ENCODE peak calls at places on chromosomes 2 and 18, in five cellular contexts. B, D, P, T and J are unnamed samples.

GRCh38 chr2:127081826-127082633 is 24.9 kb downstream of the BIN1 start:
- DNase-seq in D (no peak), P (no peak), B (no peak), T (peak; percentile 77), J (no peak)

GRCh38 chr2:16105664-16106281 is 165.4 kb downstream of the MYCN start:
- DNase-seq in P (no peak), D (no peak), B (no peak), T (no peak), J (no peak)

GRCh38 chr2:138452324-138452723 is 49.2 kb upstream of the SPOPL start:
- DNase-seq in T (no peak), B (no peak), D (no peak), P (no peak), J (no peak)

GRCh38 chr2:194556639-194557038 is 1100.4 kb upstream of the SLC39A10 start:
- DNase-seq in T (no peak), D (no peak), B (no peak), P (no peak), J (no peak)

GRCh38 chr18:34031810-34032209 is 192.9 kb downstream of the NOL4 start:
- DNase-seq in D (no peak), P (no peak), T (no peak), B (no peak), J (no peak)

GRCh38 chr2:201858781-201859180 is 52.4 kb downstream of the CDK15 start:
- DNase-seq in D (no peak), P (no peak), B (no peak), T (no peak), J (peak; percentile 30)

GRCh38 chr2:211035548-211036185 is 479.3 kb downstream of the CPS1 start:
- DNase-seq in D (no peak), B (no peak), P (peak; percentile 48), T (no peak), J (no peak)

GRCh38 chr2:71747573-71747972 is 294.2 kb downstream of the DYSF start:
- DNase-seq in T (no peak), B (no peak), D (no peak), P (no peak), J (no peak)

GRCh38 chr2:218605438-218605837 is 2.3 kb upstream of the PLCD4 start:
- DNase-seq in P (no peak), D (peak; percentile 69), T (peak; percentile 26), B (no peak), J (no peak)

GRCh38 chr2:39174022-39174421 is 53.2 kb upstream of the SOS1 start:
- DNase-seq in B (no peak), D (no peak), P (no peak), T (no peak), J (no peak)

GRCh38 chr2:25817630-25818029 is 60.7 kb downstream of the ASXL2 start:
- DNase-seq in P (peak; percentile 67), B (no peak), T (no peak), D (no peak), J (no peak)

GRCh38 chr2:166665991-166666940 is 172.2 kb upstream of the SCN7A start:
- DNase-seq in P (no peak), D (peak; percentile 44), B (no peak), T (no peak), J (no peak)

GRCh38 chr2:200226652-200227426 is 79.7 kb upstream of the SPATS2L start:
- DNase-seq in P (no peak), D (no peak), B (no peak), T (no peak), J (no peak)

GRCh38 chr2:27431395-27431794 is 3.0 kb downstream of the NRBP1 start:
- DNase-seq in B (no peak), P (no peak), T (no peak), D (no peak), J (no peak)

GRCh38 chr2:116511426-116511825 is 1303.1 kb upstream of the DDX18 start:
- DNase-seq in D (no peak), B (no peak), P (no peak), T (no peak), J (no peak)

GRCh38 chr18:7927119-7927518 is 360.0 kb downstream of the PTPRM start:
- DNase-seq in B (no peak), D (no peak), T (no peak), P (no peak), J (no peak)

GRCh38 chr2:15677141-15677911 is 85.7 kb downstream of the DDX1 start:
- DNase-seq in D (no peak), T (no peak), B (no peak), P (no peak), J (peak; percentile 75)

GRCh38 chr2:240832205-240832727 is 12.2 kb upstream of the KIF1A start:
- DNase-seq in P (no peak), D (peak; percentile 61), B (peak; percentile 62), T (peak; percentile 89), J (peak; percentile 90)

GRCh38 chr2:47551800-47552525 is 149.0 kb downstream of the MSH2 start:
- DNase-seq in P (no peak), T (no peak), D (no peak), B (no peak), J (no peak)

GRCh38 chr2:186910996-186911395 is 62.0 kb upstream of the ZSWIM2 start:
- DNase-seq in B (no peak), T (no peak), D (no peak), P (no peak), J (no peak)
- TF ChIP-seq CTCF in B (no peak), T (no peak), D (no peak), P (no peak), J (no peak)

GRCh38 chr18:2337552-2338141 is 233.7 kb downstream of the METTL4 start:
- DNase-seq in D (peak; percentile 22), T (no peak), B (no peak), P (peak; percentile 32), J (no peak)
- TF ChIP-seq CTCF in D (peak; percentile 68), T (peak; percentile 44), B (no peak), P (peak; percentile 47), J (peak; percentile 21)

DNA sequence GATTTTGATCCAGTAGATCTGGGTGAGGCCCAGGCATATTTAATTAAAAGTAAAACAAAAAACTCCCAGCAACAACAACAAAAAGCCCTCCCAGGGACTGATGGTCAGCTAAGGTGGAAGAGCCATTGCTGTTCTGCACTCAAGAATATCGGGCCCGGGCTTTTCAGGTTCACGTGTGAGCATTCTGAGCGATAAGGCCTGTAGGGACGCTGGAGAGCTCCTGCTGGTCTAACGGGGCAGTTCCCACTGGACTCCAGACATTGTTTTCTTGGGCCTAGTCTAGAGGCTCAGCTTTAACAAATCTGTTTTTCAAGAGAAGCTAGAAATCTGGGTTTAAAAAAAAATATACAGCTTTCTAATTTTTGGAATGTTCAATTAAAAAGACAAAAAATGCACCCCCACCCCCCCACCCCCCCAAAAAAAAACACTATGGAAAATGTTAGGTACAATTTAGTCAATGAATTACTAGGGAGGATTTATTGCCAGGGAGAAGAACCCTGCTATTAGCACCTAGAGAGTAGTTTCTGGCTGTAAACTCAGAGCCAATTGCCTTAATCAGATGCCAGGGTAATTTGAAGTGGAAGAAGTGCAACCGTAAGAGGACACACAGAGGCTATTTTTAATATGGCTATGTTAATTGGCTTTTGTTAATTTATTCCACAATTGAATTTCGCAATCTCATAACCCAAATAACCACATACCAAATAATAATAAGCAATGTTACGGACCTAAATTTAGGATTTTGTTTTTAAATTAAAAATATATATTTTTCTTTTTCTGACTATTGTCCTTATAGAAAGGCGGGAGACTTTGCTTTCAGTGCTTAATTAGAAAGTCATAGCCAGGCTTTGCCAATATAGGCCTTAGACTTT is 78.9 kb downstream of the MAP4K4 start:
- DNase-seq in T (no peak), D (no peak), P (no peak), B (no peak), J (no peak)
- TF ChIP-seq CTCF in T (no peak), D (peak; percentile 35), P (no peak), B (no peak), J (no peak)

DNA sequence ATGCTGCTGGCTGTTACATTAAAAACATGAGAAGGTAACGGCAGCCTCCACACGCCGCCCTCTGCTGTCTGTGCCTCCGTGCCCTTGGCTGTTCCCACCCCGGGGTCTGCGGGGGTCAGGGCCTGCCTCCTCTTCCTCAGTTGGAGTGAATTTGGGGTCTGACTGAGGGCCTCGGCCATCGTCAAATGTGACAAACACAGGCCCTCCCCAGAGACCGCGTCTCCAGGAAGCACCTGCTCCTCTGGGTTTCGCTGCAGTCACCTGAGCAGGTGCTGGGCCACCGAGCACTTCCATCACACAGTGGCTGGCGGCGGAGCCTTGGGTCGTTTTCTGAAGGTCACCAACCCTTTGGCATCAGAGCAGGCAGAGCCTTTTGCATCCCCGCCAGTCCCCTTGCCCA is 70.9 kb downstream of the NFATC1 start:
- DNase-seq in D (no peak), P (peak; percentile 58), T (no peak), B (no peak), J (no peak)
- TF ChIP-seq CTCF in D (no peak), P (no peak), T (no peak), B (no peak), J (no peak)